ENCODE peak calls at places on chromosome 6, in nine cellular contexts. E is fibroblast of lung, Z is mesendoderm, G is cardiac fibroblast, N is IMR-90, O is fibroblast of the aortic adventitia, H is AG10803, X is brain microvascular endothelial cell, K is fibroblast of pulmonary artery. W is an unnamed sample.

GRCh38 chr6:69391106-69391505 is 405.7 kb downstream of the LMBRD1 start:
- DNase-seq in E (peak), Z (no peak), G (no peak), N (no peak), O (no peak), H (no peak), X (no peak), K (no peak), W (no peak)

GRCh38 chr6:90184334-90185298 is 112.0 kb downstream of the BACH2 start:
- DNase-seq in E (peak), Z (no peak), G (no peak), N (peak), O (no peak), H (no peak), X (peak), K (peak), W (peak)

GRCh38 chr6:15522856-15523529 is 139.8 kb downstream of the DTNBP1 start:
- DNase-seq in E (no peak), Z (no peak), G (no peak), N (no peak), O (no peak), H (no peak), X (no peak), K (no peak), W (no peak)

GRCh38 chr6:72554203-72554564 is 67.7 kb upstream of the KCNQ5 start:
- DNase-seq in E (peak), Z (no peak), G (peak), N (peak), O (peak), H (peak), X (peak), K (peak), W (no peak)

GRCh38 chr6:151482290-151482689 is 11.5 kb upstream of the CCDC170 start:
- DNase-seq in E (peak), Z (no peak), G (peak), N (peak), O (peak), H (peak), X (no peak), K (peak), W (no peak)

GRCh38 chr6:6474170-6474920 is 114.2 kb upstream of the LY86 start:
- DNase-seq in E (no peak), Z (peak), G (no peak), N (no peak), O (no peak), H (no peak), X (no peak), K (no peak), W (no peak)

GRCh38 chr6:63352587-63353281 is 33.0 kb upstream of the LGSN start:
- DNase-seq in E (peak), Z (peak), G (peak), N (peak), O (peak), H (peak), X (peak), K (peak), W (peak)

GRCh38 chr6:38909020-38909730 is 139.4 kb upstream of the GLP1R start:
- DNase-seq in E (no peak), Z (no peak), G (no peak), N (no peak), O (no peak), H (no peak), X (no peak), K (no peak), W (peak)

GRCh38 chr6:128251445-128251844 is 269.0 kb downstream of the PTPRK start:
- DNase-seq in E (no peak), Z (peak), G (no peak), N (no peak), O (no peak), H (no peak), X (no peak), K (no peak), W (no peak)

GRCh38 chr6:294656-295565 is 2.6 kb downstream of the DUSP22 start:
- DNase-seq in E (no peak), Z (no peak), G (no peak), N (no peak), O (no peak), H (no peak), X (no peak), K (no peak), W (no peak)

GRCh38 chr6:36679043-36679821 is 718 bp downstream of the CDKN1A start:
- DNase-seq in E (peak), Z (peak), G (peak), N (peak), O (peak), H (peak), X (no peak), K (peak), W (peak)

GRCh38 chr6:72084992-72085569 is 198.7 kb downstream of the RIMS1 start:
- DNase-seq in E (peak), Z (peak), G (peak), N (peak), O (peak), H (peak), X (no peak), K (peak), W (no peak)

GRCh38 chr6:36986704-36987047 is 680 bp upstream of the MTCH1 start:
- DNase-seq in E (no peak), Z (no peak), G (no peak), N (no peak), O (no peak), H (no peak), X (no peak), K (no peak), W (no peak)

GRCh38 chr6:109091314-109092009 is 3.2 kb downstream of the SESN1 start:
- DNase-seq in E (no peak), Z (no peak), G (no peak), N (no peak), O (no peak), H (no peak), X (no peak), K (no peak), W (no peak)

GRCh38 chr6:30826961-30827342 is 57.4 kb upstream of the DDR1 start:
- DNase-seq in E (peak), Z (no peak), G (peak), N (no peak), O (no peak), H (no peak), X (no peak), K (no peak), W (no peak)

GRCh38 chr6:137496392-137496767 is 2.2 kb upstream of the OLIG3 start:
- DNase-seq in E (no peak), Z (no peak), G (no peak), N (no peak), O (no peak), H (no peak), X (no peak), K (no peak), W (no peak)

GRCh38 chr6:287500-287883 is 4.8 kb upstream of the DUSP22 start:
- DNase-seq in E (no peak), Z (no peak), G (no peak), N (no peak), O (peak), H (peak), X (no peak), K (no peak), W (no peak)

GRCh38 chr6:75932067-75932466 is 140.4 kb downstream of the IMPG1 start:
- DNase-seq in E (peak), Z (peak), G (peak), N (peak), O (no peak), H (no peak), X (peak), K (peak), W (peak)

GRCh38 chr6:1524040-1524480 is 85.7 kb upstream of the FOXC1 start:
- DNase-seq in E (peak), Z (peak), G (peak), N (peak), O (peak), H (peak), X (peak), K (peak), W (peak)

GRCh38 chr6:122678841-122679240 is 68.6 kb downstream of the PKIB start:
- DNase-seq in E (peak), Z (peak), G (no peak), N (no peak), O (peak), H (peak), X (no peak), K (no peak), W (no peak)

GRCh38 chr6:106547053-106547414 is 82.3 kb downstream of the RTN4IP1 start:
- DNase-seq in E (peak), Z (no peak), G (peak), N (no peak), O (no peak), H (no peak), X (no peak), K (peak), W (no peak)

GRCh38 chr6:41159415-41160082 is 3.4 kb downstream of the TREM2 start:
- DNase-seq in E (no peak), Z (no peak), G (no peak), N (peak), O (peak), H (no peak), X (no peak), K (peak), W (no peak)

GRCh38 chr6:160378886-160379285 is 30.7 kb downstream of the SLC22A3 start:
- DNase-seq in E (no peak), Z (no peak), G (no peak), N (no peak), O (peak), H (no peak), X (no peak), K (peak), W (no peak)

GRCh38 chr6:1862411-1862810 is 252.7 kb downstream of the FOXC1 start:
- DNase-seq in E (no peak), Z (no peak), G (no peak), N (no peak), O (no peak), H (no peak), X (no peak), K (no peak), W (no peak)

DNA sequence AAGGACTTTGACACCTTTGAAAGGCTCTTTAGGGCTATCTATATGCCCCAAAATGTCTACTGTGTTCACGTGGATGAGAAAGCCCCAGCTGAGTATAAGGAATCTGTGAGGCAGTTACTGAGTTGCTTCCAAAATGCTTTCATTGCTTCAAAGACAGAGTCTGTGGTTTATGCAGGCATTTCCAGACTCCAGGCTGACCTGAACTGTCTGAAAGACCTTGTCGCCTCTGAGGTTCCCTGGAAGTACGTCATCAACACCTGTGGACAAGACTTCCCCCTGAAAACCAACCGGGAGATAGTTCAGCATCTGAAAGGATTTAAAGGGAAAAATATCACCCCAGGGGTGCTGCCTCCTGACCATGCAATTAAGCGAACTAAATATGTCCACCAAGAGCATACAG is 65.2 kb downstream of the GCNT2 start:
- DNase-seq in E (peak), Z (peak), G (no peak), N (no peak), O (no peak), H (no peak), X (no peak), K (no peak), W (no peak)
- H3K4me3 ChIP-seq in E (no peak), Z (no peak), G (no peak), N (no peak), O (no peak), H (no peak), X (no peak), K (no peak), W (no peak)

GRCh38 chr6:34235605-34236422 is 859 bp upstream of the HMGA1 start:
- DNase-seq in E (peak), Z (peak), G (peak), N (peak), O (peak), H (peak), X (peak), K (peak), W (no peak)

GRCh38 chr6:34232901-34233300 is 3.8 kb upstream of the HMGA1 start:
- DNase-seq in E (no peak), Z (no peak), G (no peak), N (peak), O (peak), H (peak), X (no peak), K (no peak), W (no peak)

GRCh38 chr6:34236423-34237315 is at the start of gene HMGA1:
- DNase-seq in E (peak), Z (peak), G (peak), N (peak), O (peak), H (peak), X (peak), K (peak), W (peak)

GRCh38 chr6:34233867-34234266 is 2.8 kb upstream of the HMGA1 start:
- DNase-seq in E (no peak), Z (no peak), G (no peak), N (no peak), O (no peak), H (no peak), X (no peak), K (no peak), W (no peak)

DNA sequence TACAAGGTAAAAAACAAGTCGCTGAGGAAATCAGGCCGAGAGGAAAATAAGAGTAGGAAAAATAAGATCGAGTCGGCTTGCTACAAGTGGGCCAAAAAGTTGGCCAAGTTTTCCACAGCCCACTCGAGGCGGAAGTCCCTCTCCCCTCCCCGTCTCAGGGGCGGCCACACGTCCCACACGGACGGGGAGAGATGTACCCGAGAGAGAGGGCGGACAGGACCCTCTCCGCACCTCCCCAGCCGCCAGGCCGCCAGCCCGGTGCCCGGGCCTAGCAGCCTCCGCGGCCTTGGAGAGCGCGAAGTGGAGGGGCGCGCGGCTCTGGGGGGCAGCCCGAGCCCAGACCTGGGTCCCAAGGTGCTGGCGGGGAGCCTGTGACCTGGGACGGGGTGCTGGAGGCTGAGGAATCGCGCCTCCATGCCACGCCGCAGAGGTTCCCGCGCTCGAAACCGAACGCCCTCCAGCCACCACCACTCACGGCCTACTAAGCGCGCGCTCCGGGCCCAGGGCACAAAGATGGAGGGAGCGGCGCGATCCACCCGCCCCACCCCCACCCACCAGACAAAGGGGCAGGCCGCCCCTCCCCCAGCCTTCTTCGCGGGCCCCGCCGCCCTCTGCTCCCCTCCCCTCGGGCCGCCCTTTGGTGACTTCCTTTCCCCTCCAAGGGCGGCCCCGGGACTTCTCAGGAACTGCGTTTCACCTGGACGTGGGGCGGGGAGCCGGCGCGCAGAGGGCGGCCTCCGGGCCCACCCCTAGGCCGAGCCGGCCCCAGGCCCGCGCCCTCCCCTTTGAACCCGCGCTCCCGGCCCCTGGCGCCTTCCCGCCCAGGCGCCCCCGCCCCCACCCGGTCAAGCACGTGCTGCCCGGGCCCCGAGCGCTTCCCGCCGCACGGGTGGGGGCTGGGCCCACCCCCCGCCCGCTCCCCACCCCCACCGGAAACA is 1.7 kb upstream of the HMGA1 start:
- DNase-seq in E (no peak), Z (peak), G (no peak), N (no peak), O (no peak), H (no peak), X (no peak), K (no peak), W (no peak)
- H3K4me3 ChIP-seq in E (no peak), Z (no peak), G (no peak), N (no peak), O (no peak), H (no peak), X (no peak), K (no peak), W (no peak)

GRCh38 chr6:10413850-10414765 is 766 bp downstream of the TFAP2A start:
- DNase-seq in E (no peak), Z (peak), G (no peak), N (no peak), O (no peak), H (no peak), X (no peak), K (peak), W (no peak)
- H3K4me3 ChIP-seq in E (no peak), Z (peak), G (peak), N (peak), O (peak), H (peak), X (peak), K (peak), W (no peak)

DNA sequence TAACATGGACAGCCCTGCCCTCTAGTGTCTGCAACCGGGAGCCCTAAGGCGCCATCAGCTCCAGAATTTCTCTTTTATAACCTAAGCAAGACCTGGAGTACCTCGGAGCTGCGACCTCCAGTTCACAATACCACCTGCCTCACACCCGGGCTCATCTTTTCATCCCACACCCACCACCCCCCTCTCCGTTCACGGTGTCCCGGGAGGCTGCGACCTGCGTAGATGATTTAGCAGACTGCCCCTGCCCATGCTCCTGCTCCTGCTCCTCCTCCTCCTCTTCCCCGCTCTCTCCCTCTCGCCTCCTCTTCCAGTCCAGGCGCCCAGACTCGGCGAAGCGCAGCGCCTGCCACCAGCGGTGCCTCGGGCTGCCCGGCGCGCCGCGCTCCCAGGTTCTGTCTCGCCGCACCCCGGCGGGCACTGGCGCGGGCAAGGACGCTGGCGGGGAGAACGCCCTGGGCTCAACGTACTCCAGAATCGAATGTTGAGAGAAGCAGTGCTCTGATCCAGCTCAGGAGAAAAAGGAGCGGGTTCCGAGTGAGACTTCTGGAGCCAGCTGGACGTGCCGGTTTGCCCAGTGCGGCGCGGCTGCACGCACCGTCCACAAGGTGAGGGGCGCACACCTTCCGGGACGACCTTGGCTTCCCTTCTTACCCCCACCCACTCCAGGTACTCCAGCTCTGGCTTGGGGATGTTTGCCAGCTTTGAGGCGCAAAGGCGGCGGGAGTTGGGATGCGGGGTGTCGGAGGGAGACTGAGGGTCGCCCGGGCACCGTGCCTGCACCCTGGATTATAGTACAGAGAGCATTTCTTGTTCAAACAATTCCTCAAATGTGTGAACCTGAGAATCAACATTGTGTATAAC is at the start of gene HTR1E:
- DNase-seq in E (peak), Z (no peak), G (peak), N (peak), O (peak), H (no peak), X (peak), K (peak), W (peak)
- H3K4me3 ChIP-seq in E (no peak), Z (peak), G (peak), N (no peak), O (peak), H (no peak), X (no peak), K (peak), W (no peak)

GRCh38 chr6:158313989-158314388 is 1.7 kb downstream of the TULP4 start:
- DNase-seq in E (no peak), Z (no peak), G (no peak), N (no peak), O (no peak), H (no peak), X (no peak), K (no peak), W (no peak)
- H3K4me3 ChIP-seq in E (no peak), Z (no peak), G (no peak), N (no peak), O (no peak), H (no peak), X (no peak), K (no peak), W (no peak)

GRCh38 chr6:53634184-53634631 is 31.3 kb downstream of the KLHL31 start:
- DNase-seq in E (no peak), Z (no peak), G (no peak), N (no peak), O (no peak), H (no peak), X (no peak), K (no peak), W (no peak)
- H3K4me3 ChIP-seq in E (no peak), Z (no peak), G (no peak), N (no peak), O (no peak), H (no peak), X (no peak), K (no peak), W (no peak)